ENCODE peak calls at places on chromosomes 6 and 20, in five cellular contexts. D, I, B, H and F are unnamed samples.

GRCh38 chr6:55239099-55239498 is 64.8 kb downstream of the HCRTR2 start:
- DNase-seq in D (no peak), I (no peak), B (no peak), H (peak), F (no peak)

GRCh38 chr6:136403166-136403980 is 113.7 kb upstream of the BCLAF1 start:
- DNase-seq in D (no peak), I (no peak), B (no peak), H (peak), F (no peak)

GRCh38 chr6:106087548-106088325 is 1.6 kb downstream of the PRDM1 start:
- DNase-seq in D (no peak), I (no peak), B (no peak), H (peak), F (no peak)

GRCh38 chr6:36625161-36625919 is 31.2 kb downstream of the SRSF3 start:
- DNase-seq in D (no peak), I (no peak), B (no peak), H (peak), F (no peak)

GRCh38 chr6:117025310-117025709 is 148.3 kb downstream of the RFX6 start:
- DNase-seq in D (no peak), I (no peak), B (no peak), H (no peak), F (no peak)

GRCh38 chr20:16072220-16072619 is 501.0 kb downstream of the KIF16B start:
- DNase-seq in D (no peak), I (no peak), B (no peak), H (no peak), F (no peak)

GRCh38 chr6:167746377-167747151 is 80.1 kb upstream of the AFDN start:
- DNase-seq in D (no peak), I (no peak), B (peak), H (no peak), F (no peak)

GRCh38 chr20:51128198-51128597 is 105.3 kb upstream of the KCNG1 start:
- DNase-seq in D (peak), I (no peak), B (no peak), H (peak), F (no peak)

GRCh38 chr6:1164600-1164999 is 147.3 kb upstream of the FOXQ1 start:
- DNase-seq in D (no peak), I (no peak), B (no peak), H (no peak), F (no peak)

GRCh38 chr6:16704706-16705402 is 56.4 kb downstream of the ATXN1 start:
- DNase-seq in D (peak), I (no peak), B (no peak), H (peak), F (no peak)

GRCh38 chr6:168188974-168189678 is 110.1 kb upstream of the FRMD1 start:
- DNase-seq in D (no peak), I (no peak), B (no peak), H (no peak), F (no peak)

GRCh38 chr6:35640017-35640664 is 48.6 kb downstream of the FKBP5 start:
- DNase-seq in D (no peak), I (no peak), B (no peak), H (peak), F (no peak)

GRCh38 chr6:122817766-122818165 is 28.7 kb downstream of the SMPDL3A start:
- DNase-seq in D (no peak), I (no peak), B (no peak), H (peak), F (no peak)

GRCh38 chr20:19047040-19047950 is 165.1 kb upstream of the SLC24A3 start:
- DNase-seq in D (no peak), I (peak), B (peak), H (no peak), F (no peak)

DNA sequence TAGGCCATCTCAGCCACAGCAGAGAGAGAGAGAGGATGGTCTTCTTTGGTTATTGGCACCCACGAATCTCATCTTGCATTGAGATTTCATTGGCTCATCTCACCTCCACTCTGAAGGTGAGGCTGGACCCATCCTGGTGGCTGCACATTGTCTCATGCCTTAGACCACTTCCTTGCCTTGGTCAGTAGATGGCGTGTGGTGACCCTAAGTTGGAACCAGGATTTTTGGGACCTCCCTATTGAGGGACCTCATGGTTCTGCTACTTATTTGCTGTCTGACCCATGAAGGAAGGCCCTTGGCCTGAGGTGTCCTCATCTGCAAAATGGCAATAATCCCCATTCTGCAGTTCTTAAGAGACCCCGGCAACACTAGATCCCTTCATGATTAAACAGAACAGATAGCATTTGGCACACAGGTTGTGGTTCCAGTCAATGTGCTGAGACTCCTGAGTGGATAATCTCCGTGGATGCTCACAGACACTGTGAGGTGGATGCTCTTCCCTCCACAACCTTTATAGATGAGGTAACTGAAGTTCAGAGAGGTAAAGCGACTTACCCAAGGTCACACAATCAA is 21.5 kb upstream of the AAR2 start:
- DNase-seq in D (peak), I (no peak), B (no peak), H (peak), F (peak)
- TF ChIP-seq CTCF in D (peak), I (peak), B (no peak), H (peak), F (peak)

DNA sequence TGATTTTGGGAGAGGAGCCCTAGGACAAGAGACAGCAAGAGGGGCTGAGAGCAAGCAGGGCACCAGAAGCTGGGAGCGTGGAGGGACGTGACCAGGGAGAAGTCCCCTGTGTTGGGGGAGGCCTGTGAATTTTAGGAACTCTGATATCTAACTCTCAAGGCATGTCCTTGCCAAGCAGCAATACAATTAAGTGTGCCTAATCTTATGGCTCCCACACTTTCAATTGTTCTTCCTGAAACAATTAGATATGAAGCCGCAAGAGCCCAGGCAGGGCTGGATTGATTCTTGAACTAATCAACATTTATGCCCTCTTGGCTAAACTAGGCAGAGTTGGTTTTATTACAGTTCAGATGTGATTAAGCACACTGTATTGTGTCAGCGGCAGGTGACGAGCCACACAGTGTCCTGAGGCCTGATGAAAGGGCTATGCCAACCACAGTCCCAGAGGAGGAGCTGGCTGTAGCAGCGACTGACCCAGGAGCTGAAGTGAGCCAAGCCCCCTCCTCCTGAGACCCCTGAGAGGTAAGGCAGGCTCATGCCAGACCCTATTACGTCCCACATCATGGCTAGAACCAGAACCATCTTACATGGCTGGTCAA is 4.2 kb upstream of the MAVS start:
- DNase-seq in D (no peak), I (no peak), B (no peak), H (no peak), F (peak)
- TF ChIP-seq CTCF in D (no peak), I (no peak), B (no peak), H (no peak), F (no peak)

DNA sequence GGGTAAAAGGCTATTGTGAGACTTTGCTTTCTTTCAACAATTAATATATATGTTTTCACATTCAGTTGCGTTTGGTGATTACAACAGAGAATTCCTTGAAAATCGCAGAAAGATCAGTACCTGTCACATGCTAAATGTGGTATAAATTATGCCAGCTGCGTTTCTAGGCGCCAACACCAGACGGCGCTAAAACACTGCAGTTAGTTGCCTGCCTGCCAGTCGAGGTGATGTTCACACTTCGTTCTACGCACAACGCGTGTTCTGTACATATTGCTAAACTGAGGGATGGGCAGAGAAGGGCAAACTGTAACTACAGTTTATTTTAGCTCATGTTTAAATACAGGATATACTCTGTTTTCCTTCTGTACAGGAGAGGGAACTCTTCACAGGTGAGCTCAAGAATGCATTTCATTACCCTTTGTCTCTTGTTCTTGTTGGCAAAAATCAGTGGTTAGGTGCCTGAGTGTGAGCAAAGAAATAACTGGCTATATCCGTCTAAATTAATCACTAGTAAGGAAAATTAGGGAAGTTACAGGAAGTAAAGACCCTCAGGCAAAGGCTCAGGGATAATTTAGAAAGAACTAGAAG is 100.1 kb upstream of the RGS17 start:
- DNase-seq in D (peak), I (peak), B (no peak), H (peak), F (peak)
- TF ChIP-seq CTCF in D (peak), I (peak), B (no peak), H (peak), F (peak)

GRCh38 chr6:169810066-169810989 is 58.9 kb downstream of the ERMARD start:
- DNase-seq in D (no peak), I (no peak), B (no peak), H (no peak), F (no peak)
- TF ChIP-seq CTCF in D (no peak), I (no peak), B (no peak), H (no peak), F (no peak)

GRCh38 chr20:527571-527886 is 16.1 kb downstream of the CSNK2A1 start:
- DNase-seq in D (no peak), I (no peak), B (no peak), H (no peak), F (no peak)

GRCh38 chr20:517221-517620 is 26.4 kb downstream of the CSNK2A1 start:
- DNase-seq in D (no peak), I (no peak), B (no peak), H (no peak), F (no peak)

GRCh38 chr20:519999-520398 is 23.6 kb downstream of the CSNK2A1 start:
- DNase-seq in D (no peak), I (no peak), B (no peak), H (no peak), F (no peak)

DNA sequence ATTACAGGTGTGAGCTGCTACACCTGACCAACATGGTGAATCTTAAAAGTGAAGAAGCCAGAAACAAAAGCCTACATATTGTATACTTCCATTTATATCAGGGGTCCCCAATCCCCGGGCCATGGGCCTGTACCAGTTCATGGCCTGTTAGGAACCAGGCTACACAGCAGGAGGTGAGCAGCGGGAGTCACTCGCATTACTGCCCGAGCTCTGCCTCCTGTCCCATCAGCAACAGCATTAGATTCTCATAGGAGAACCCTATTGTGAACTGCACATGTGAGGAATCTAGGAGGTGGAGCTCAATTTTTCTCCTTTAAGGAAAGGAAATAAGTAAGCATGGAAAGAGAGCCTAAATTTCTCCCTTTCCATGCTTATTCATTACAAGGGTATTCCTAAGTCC is 21.7 kb downstream of the CSNK2A1 start:
- DNase-seq in D (no peak), I (no peak), B (no peak), H (no peak), F (no peak)
- TF ChIP-seq CTCF in D (no peak), I (no peak), B (no peak), H (no peak), F (no peak)